ENCODE peak calls at places on chromosome 4, in nine cellular contexts. K is activated CD4-positive, alpha-beta T cell treated with anti-CD3 and anti-CD28 coated beads for 24 hours; J is foreskin keratinocyte; Q is brain microvascular endothelial cell; I is heart right ventricle; S is NCI-H1092; B is memory B cell; X is A549; G is GM23338. A is an unnamed sample.

GRCh38 chr4:101418466-101418865 is 71.1 kb upstream of the PPP3CA start:
- DNase-seq in J (no peak), Q (no peak), K (no peak), G (no peak), B (no peak), I (no peak), X (no peak), S (no peak), A (no peak)

GRCh38 chr4:4941741-4942140 is 77.5 kb downstream of the CYTL1 start:
- DNase-seq in S (no peak), K (no peak), G (no peak), B (no peak), X (no peak), J (no peak), I (no peak), Q (no peak), A (no peak)

GRCh38 chr4:181796502-181796901 is 446.7 kb upstream of the TENM3 start:
- DNase-seq in S (no peak), I (no peak), G (no peak), K (no peak), J (peak), X (no peak), Q (peak), B (no peak), A (no peak)

GRCh38 chr4:16122784-16123183 is 39.0 kb upstream of the PROM1 start:
- DNase-seq in B (no peak), K (no peak), G (no peak), J (no peak), S (no peak), X (no peak), I (no peak), Q (no peak), A (no peak)

GRCh38 chr4:118557298-118557851 is 127.8 kb upstream of the METTL14 start:
- DNase-seq in B (no peak), X (no peak), I (no peak), G (no peak), J (peak), K (no peak), S (peak), Q (peak), A (no peak)

GRCh38 chr4:97153042-97153441 is 990.2 kb downstream of the STPG2 start:
- DNase-seq in B (no peak), G (peak), Q (peak), X (no peak), J (no peak), K (no peak), S (no peak), I (no peak), A (no peak)

GRCh38 chr4:61500883-61501282 is 300.8 kb downstream of the ADGRL3 start:
- DNase-seq in I (no peak), B (no peak), K (no peak), X (no peak), S (no peak), J (no peak), G (peak), Q (no peak), A (no peak)

GRCh38 chr4:186037692-186038658 is 31.0 kb upstream of the TLR3 start:
- DNase-seq in Q (peak), K (peak), S (peak), I (peak), B (peak), J (peak), X (peak), G (peak), A (no peak)

GRCh38 chr4:187782425-187782824 is 213.1 kb upstream of the ZFP42 start:
- DNase-seq in S (no peak), J (no peak), X (no peak), Q (no peak), B (no peak), G (no peak), K (no peak), I (no peak), A (no peak)

GRCh38 chr4:173500841-173501591 is 29.0 kb downstream of the HAND2 start:
- DNase-seq in K (no peak), G (peak), S (no peak), X (no peak), I (no peak), B (no peak), Q (no peak), J (no peak), A (no peak)

GRCh38 chr4:83629945-83630684 is 94.2 kb downstream of the GPAT3 start:
- DNase-seq in J (peak), S (no peak), I (no peak), K (no peak), Q (peak), B (no peak), G (no peak), X (no peak), A (no peak)

GRCh38 chr4:174282836-174283506 is 496 bp downstream of the FBXO8 start:
- DNase-seq in B (peak), S (peak), K (peak), J (peak), I (peak), X (peak), Q (peak), G (peak), A (peak)

GRCh38 chr4:53764761-53765490 is 173.6 kb upstream of the LNX1 start:
- DNase-seq in S (no peak), I (no peak), X (no peak), B (no peak), G (no peak), Q (no peak), K (no peak), J (no peak), A (no peak)

GRCh38 chr4:47031011-47031678 is at the start of gene GABRB1:
- DNase-seq in I (peak), B (no peak), G (peak), Q (peak), X (no peak), S (no peak), K (no peak), J (peak), A (peak)

GRCh38 chr4:64022560-64022959 is 386.7 kb downstream of the TECRL start:
- DNase-seq in Q (no peak), X (no peak), G (no peak), B (no peak), S (no peak), K (no peak), I (no peak), J (no peak), A (no peak)

GRCh38 chr4:143025111-143025704 is 159.5 kb upstream of the USP38 start:
- DNase-seq in I (no peak), G (peak), X (no peak), S (no peak), K (no peak), J (no peak), B (no peak), Q (peak), A (no peak)

GRCh38 chr4:148287111-148287510 is 155.1 kb downstream of the NR3C2 start:
- DNase-seq in I (no peak), K (no peak), S (no peak), X (no peak), B (no peak), G (no peak), J (no peak), Q (no peak), A (no peak)

GRCh38 chr4:61938250-61938846 is 738.2 kb downstream of the ADGRL3 start:
- DNase-seq in S (no peak), K (no peak), I (no peak), X (no peak), B (no peak), Q (no peak), G (peak), J (no peak), A (no peak)

GRCh38 chr4:108571027-108571569 is 49.3 kb upstream of the RPL34 start:
- DNase-seq in I (no peak), B (no peak), J (no peak), G (no peak), X (no peak), S (no peak), Q (peak), K (no peak), A (no peak)

A was measured in activated T-cell treated with anti-CD3 and anti-CD28 coated beads, Interleukin-2, amount 50 U/mL, for 24 hours.